ENCODE peak calls at places on chromosomes 3 and 15, in five cellular contexts. F is body of pancreas, Q is heart left ventricle, V is tibial nerve, D is right lobe of liver. A is an unnamed sample.

GRCh38 chr3:140942221-140943104 is 827 bp downstream of the SLC25A36 start:
- DNase-seq in F (peak; percentile 66), D (peak; percentile 64), V (peak; percentile 17), Q (peak; percentile 63), A (peak; percentile 65)

GRCh38 chr3:177211503-177212277 is 14.4 kb upstream of the TBL1XR1 start:
- DNase-seq in Q (no peak), F (peak; percentile 75), D (peak; percentile 72), V (no peak), A (peak; percentile 68)

GRCh38 chr3:22117751-22118346 is 366.8 kb upstream of the ZNF385D start:
- DNase-seq in V (no peak), F (no peak), Q (no peak), D (no peak), A (no peak)

GRCh38 chr3:172709776-172710708 is 825 bp downstream of the NCEH1 start:
- DNase-seq in F (peak; percentile 50), Q (peak; percentile 37), V (peak; percentile 17), D (peak; percentile 67), A (peak; percentile 39)

GRCh38 chr3:186915808-186916796 is 14.2 kb upstream of the ST6GAL1 start:
- DNase-seq in V (no peak), Q (no peak), D (no peak), F (no peak), A (peak; percentile 48)

GRCh38 chr3:127193341-127193740 is 410 bp downstream of the PRR23E start:
- DNase-seq in V (no peak), Q (no peak), D (no peak), F (no peak), A (no peak)

GRCh38 chr15:69794643-69795461 is 302.9 kb downstream of the TLE3 start:
- DNase-seq in F (peak; percentile 56), D (no peak), Q (no peak), V (peak; percentile 71), A (peak; percentile 76)

GRCh38 chr15:70437882-70438331 is 325.5 kb downstream of the UACA start:
- DNase-seq in D (no peak), V (no peak), F (no peak), Q (no peak), A (no peak)

GRCh38 chr15:55789066-55789660 is 46.2 kb upstream of the PRTG start:
- DNase-seq in D (no peak), F (no peak), Q (no peak), V (peak; percentile 67), A (no peak)

GRCh38 chr3:57179580-57180410 is 14.6 kb upstream of the IL17RD start:
- DNase-seq in V (no peak), D (no peak), Q (no peak), F (no peak), A (no peak)

GRCh38 chr3:150751781-150752263 is 11.1 kb downstream of the SIAH2 start:
- DNase-seq in F (peak; percentile 52), V (no peak), Q (no peak), D (no peak), A (no peak)

GRCh38 chr3:38366082-38366481 is 19.5 kb downstream of the XYLB start:
- DNase-seq in F (peak; percentile 41), V (no peak), D (no peak), Q (no peak), A (no peak)

GRCh38 chr3:16800361-16800760 is 84.4 kb upstream of the PLCL2 start:
- DNase-seq in Q (no peak), F (no peak), D (no peak), V (no peak), A (no peak)

GRCh38 chr3:161028485-161029018 is 76.6 kb downstream of the B3GALNT1 start:
- DNase-seq in Q (no peak), D (no peak), F (no peak), V (no peak), A (no peak)

GRCh38 chr15:70171224-70171886 is 73.6 kb upstream of the TLE3 start:
- DNase-seq in Q (no peak), V (no peak), F (no peak), D (no peak), A (no peak)

GRCh38 chr3:153762411-153763235 is 358.6 kb upstream of the ARHGEF26 start:
- DNase-seq in D (no peak), Q (no peak), V (no peak), F (no peak), A (no peak)

GRCh38 chr3:69819283-69819682 is 80.0 kb downstream of the MITF start:
- DNase-seq in V (peak; percentile 14), D (no peak), F (peak; percentile 33), Q (peak; percentile 30), A (peak; percentile 24)

GRCh38 chr15:91525746-91526145 is 327.8 kb upstream of the SLCO3A1 start:
- DNase-seq in D (no peak), Q (no peak), V (no peak), F (no peak), A (no peak)

GRCh38 chr3:184727357-184728060 is 15.6 kb upstream of the MAGEF1 start:
- DNase-seq in D (no peak), F (peak; percentile 76), Q (peak; percentile 61), V (peak; percentile 79), A (peak; percentile 62)

GRCh38 chr3:16183601-16184270 is 9.3 kb downstream of the GALNT15 start:
- DNase-seq in F (no peak), V (peak; percentile 5), D (no peak), Q (no peak), A (no peak)

GRCh38 chr3:65728138-65728537 is 310.6 kb downstream of the MAGI1 start:
- DNase-seq in F (no peak), V (no peak), D (no peak), Q (no peak), A (no peak)
- TF ChIP-seq POLR2A in F (no peak), V (no peak), D (no peak), Q (no peak), A (no peak)

GRCh38 chr15:77420610-77421369 is at the start of gene HMG20A:
- DNase-seq in F (peak; percentile 62), V (peak; percentile 44), D (peak; percentile 70), Q (peak; percentile 68), A (peak; percentile 36)
- TF ChIP-seq POLR2A in F (peak; percentile 78), V (no peak), D (peak; percentile 77), Q (no peak), A (peak; percentile 36)

DNA sequence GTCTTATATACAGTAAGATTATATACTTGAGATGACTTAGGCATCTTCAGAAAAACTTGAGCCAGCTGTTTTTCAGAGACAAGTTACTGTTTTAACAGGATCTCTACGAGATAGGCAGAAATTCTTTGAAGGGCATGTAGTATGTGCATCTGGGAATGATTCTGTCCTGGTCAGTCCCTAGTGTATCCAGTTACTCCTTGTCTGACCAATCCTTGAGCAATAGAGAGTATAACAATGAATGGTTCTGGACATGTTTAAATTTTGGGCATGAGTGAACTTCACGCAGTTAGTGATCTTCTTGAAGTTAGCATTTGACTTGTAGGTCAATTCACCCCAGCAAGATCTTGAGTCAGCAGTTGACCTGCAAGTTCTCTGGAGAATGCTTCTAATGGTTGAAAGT is 24.7 kb upstream of the HHLA2 start:
- DNase-seq in F (no peak), Q (no peak), D (no peak), V (no peak), A (no peak)
- TF ChIP-seq POLR2A in F (no peak), Q (no peak), D (no peak), V (no peak), A (no peak)

DNA sequence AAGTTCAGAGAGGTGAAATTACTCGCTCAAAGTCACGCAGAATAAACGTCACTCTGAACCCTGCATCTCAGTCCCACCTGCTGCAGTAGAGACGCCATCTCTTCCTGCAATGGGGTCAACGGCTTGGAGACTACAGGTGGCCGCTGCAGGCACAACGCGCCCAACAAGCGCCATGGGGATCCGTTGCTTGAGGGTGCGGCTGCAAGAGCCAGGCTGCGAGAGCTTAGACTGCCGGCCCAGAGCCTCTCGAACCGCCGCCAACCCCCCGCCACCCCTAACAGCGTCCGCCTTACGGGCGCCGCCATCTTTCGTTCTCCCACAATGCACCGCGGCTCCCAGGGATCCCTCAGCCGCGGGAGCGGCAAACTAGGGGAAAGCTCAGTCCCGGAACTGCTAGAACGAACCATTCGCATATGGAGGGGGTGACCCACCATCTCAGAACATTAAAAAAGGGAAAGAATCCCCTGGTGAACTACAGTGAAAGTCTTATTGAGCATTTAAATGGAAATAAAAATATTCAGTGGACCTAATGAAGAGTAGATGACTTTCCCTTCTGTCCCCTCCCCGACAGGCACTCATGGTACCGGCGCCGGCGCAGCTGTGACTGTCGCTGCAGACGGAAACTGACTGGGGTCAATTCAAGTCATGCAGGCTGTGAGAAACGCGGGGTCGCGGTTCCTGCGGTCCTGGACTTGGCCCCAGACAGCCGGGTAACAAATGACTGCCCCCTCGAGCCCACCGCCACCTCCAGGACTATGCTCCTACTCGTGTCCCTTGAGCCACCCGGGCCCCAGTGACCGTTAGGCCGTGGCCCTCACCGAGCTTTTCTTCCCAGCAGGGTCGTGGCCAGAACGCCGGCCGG is at the start of the genes MRPL46 and MRPS11:
- DNase-seq in F (peak; percentile 92), Q (peak; percentile 91), D (peak; percentile 92), V (peak; percentile 92), A (peak; percentile 67)
- TF ChIP-seq POLR2A in F (peak; percentile 64), Q (peak; percentile 23), D (peak; percentile 67), V (no peak), A (no peak)

GRCh38 chr3:136752327-136753111 is at the start of gene STAG1:
- DNase-seq in D (peak; percentile 99), V (peak; percentile 98), Q (peak; percentile 99), F (peak; percentile 99), A (peak; percentile 97)
- TF ChIP-seq POLR2A in D (peak; percentile 94), V (peak; percentile 88), Q (peak; percentile 78), F (peak; percentile 95), A (no peak)

GRCh38 chr3:31532587-31533168 is at the start of gene STT3B:
- DNase-seq in V (peak; percentile 56), Q (peak; percentile 87), D (peak; percentile 90), F (peak; percentile 77), A (no peak)

GRCh38 chr3:31530039-31530983 is 2.4 kb upstream of the STT3B start:
- DNase-seq in F (no peak), V (no peak), Q (no peak), D (no peak), A (no peak)

GRCh38 chr3:31531465-31531991 is 1.2 kb upstream of the STT3B start:
- DNase-seq in D (no peak), F (no peak), V (no peak), Q (no peak), A (no peak)

GRCh38 chr3:31533169-31533870 is 595 bp downstream of the STT3B start:
- DNase-seq in D (peak; percentile 76), V (peak; percentile 44), Q (peak; percentile 55), F (peak; percentile 69), A (peak; percentile 58)

GRCh38 chr3:31531992-31532586 is 636 bp upstream of the STT3B start:
- DNase-seq in F (peak; percentile 100), Q (peak; percentile 99), D (peak; percentile 100), V (peak; percentile 97), A (peak; percentile 98)
- TF ChIP-seq POLR2A in F (peak; percentile 96), Q (peak; percentile 80), D (peak; percentile 93), V (peak; percentile 69), A (peak; percentile 88)

DNA sequence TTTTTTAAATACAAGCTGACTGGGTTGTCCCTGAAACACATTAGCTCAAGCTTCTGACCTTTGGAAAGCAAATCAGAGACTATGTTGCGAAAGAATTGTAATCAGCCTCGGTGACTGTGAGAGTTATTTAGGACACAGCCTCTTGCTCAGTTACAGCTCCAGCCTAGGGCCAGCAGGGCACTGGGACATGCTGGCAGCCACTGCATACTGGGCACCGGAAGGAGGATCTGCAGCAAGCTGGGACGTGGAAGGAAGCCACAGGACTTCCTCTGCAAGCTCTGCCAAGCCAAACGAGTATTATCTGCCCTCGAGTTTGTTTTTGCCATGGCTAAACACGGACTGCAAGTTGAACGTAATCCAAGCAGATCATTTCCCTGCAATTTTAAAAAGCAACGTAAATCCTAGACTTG is 24.4 kb upstream of the COPG1 start:
- DNase-seq in Q (peak; percentile 87), D (peak; percentile 96), F (peak; percentile 87), V (peak; percentile 59), A (peak; percentile 82)
- TF ChIP-seq POLR2A in Q (no peak), D (peak; percentile 73), F (peak; percentile 66), V (no peak), A (no peak)

A was measured in breast epithelium.